ENCODE peak calls at places on chromosome 5, in five cellular contexts. One of them, this sample, is unnamed.

GRCh38 chr5:144468542-144468941 is 297.9 kb downstream of the KCTD16 start:
- DNase-seq in colonic mucosa: no peak
- DNase-seq in activated CD4-positive, alpha-beta T cell treated with anti-CD3 and anti-CD28 coated beads for 24 hours: no peak
- DNase-seq in HuH-7: no peak
- DNase-seq in GM12878: no peak
- DNase-seq in this sample: no peak

GRCh38 chr5:132283423-132284043 is 10.7 kb upstream of the SLC22A4 start:
- DNase-seq in colonic mucosa: no peak
- DNase-seq in activated CD4-positive, alpha-beta T cell treated with anti-CD3 and anti-CD28 coated beads for 24 hours: no peak
- DNase-seq in HuH-7: peak
- DNase-seq in GM12878: no peak
- DNase-seq in this sample: no peak

GRCh38 chr5:173245319-173246134 is 10.5 kb upstream of the NKX2-5 start:
- DNase-seq in colonic mucosa: no peak
- DNase-seq in activated CD4-positive, alpha-beta T cell treated with anti-CD3 and anti-CD28 coated beads for 24 hours: no peak
- DNase-seq in HuH-7: no peak
- DNase-seq in GM12878: no peak
- DNase-seq in this sample: no peak

GRCh38 chr5:122007445-122008010 is 45.8 kb downstream of the SRFBP1 start:
- DNase-seq in colonic mucosa: no peak
- DNase-seq in activated CD4-positive, alpha-beta T cell treated with anti-CD3 and anti-CD28 coated beads for 24 hours: no peak
- DNase-seq in HuH-7: no peak
- DNase-seq in GM12878: no peak
- DNase-seq in this sample: no peak

GRCh38 chr5:82183828-82184227 is 94.3 kb downstream of the RPS23 start:
- DNase-seq in colonic mucosa: no peak
- DNase-seq in activated CD4-positive, alpha-beta T cell treated with anti-CD3 and anti-CD28 coated beads for 24 hours: no peak
- DNase-seq in HuH-7: no peak
- DNase-seq in GM12878: peak
- DNase-seq in this sample: no peak

GRCh38 chr5:57841671-57842375 is 359.2 kb upstream of the ACTBL2 start:
- DNase-seq in colonic mucosa: no peak
- DNase-seq in activated CD4-positive, alpha-beta T cell treated with anti-CD3 and anti-CD28 coated beads for 24 hours: no peak
- DNase-seq in HuH-7: no peak
- DNase-seq in GM12878: no peak
- DNase-seq in this sample: peak

GRCh38 chr5:33612386-33612785 is 171.6 kb downstream of the TARS1 start:
- DNase-seq in colonic mucosa: no peak
- DNase-seq in activated CD4-positive, alpha-beta T cell treated with anti-CD3 and anti-CD28 coated beads for 24 hours: no peak
- DNase-seq in HuH-7: no peak
- DNase-seq in GM12878: no peak
- DNase-seq in this sample: no peak

GRCh38 chr5:19497229-19497815 is 490.7 kb downstream of the CDH18 start:
- DNase-seq in colonic mucosa: no peak
- DNase-seq in activated CD4-positive, alpha-beta T cell treated with anti-CD3 and anti-CD28 coated beads for 24 hours: no peak
- DNase-seq in HuH-7: no peak
- DNase-seq in GM12878: no peak
- DNase-seq in this sample: no peak

GRCh38 chr5:78778538-78778937 is 130.0 kb upstream of the LHFPL2 start:
- DNase-seq in colonic mucosa: no peak
- DNase-seq in activated CD4-positive, alpha-beta T cell treated with anti-CD3 and anti-CD28 coated beads for 24 hours: no peak
- DNase-seq in HuH-7: no peak
- DNase-seq in GM12878: no peak
- DNase-seq in this sample: no peak

GRCh38 chr5:132500244-132500930 is 9.8 kb upstream of the IRF1 start:
- DNase-seq in colonic mucosa: no peak
- DNase-seq in activated CD4-positive, alpha-beta T cell treated with anti-CD3 and anti-CD28 coated beads for 24 hours: no peak
- DNase-seq in HuH-7: no peak
- DNase-seq in GM12878: no peak
- DNase-seq in this sample: peak

GRCh38 chr5:6675784-6676499 is 37.3 kb upstream of the TENT4A start:
- DNase-seq in colonic mucosa: no peak
- DNase-seq in activated CD4-positive, alpha-beta T cell treated with anti-CD3 and anti-CD28 coated beads for 24 hours: no peak
- DNase-seq in HuH-7: no peak
- DNase-seq in GM12878: no peak
- DNase-seq in this sample: no peak

GRCh38 chr5:91224459-91224858 is 158.7 kb downstream of the ARRDC3 start:
- DNase-seq in colonic mucosa: no peak
- DNase-seq in activated CD4-positive, alpha-beta T cell treated with anti-CD3 and anti-CD28 coated beads for 24 hours: no peak
- DNase-seq in HuH-7: no peak
- DNase-seq in GM12878: no peak
- DNase-seq in this sample: no peak

GRCh38 chr5:61264273-61264661 is 67.8 kb upstream of the ZSWIM6 start:
- DNase-seq in colonic mucosa: no peak
- DNase-seq in activated CD4-positive, alpha-beta T cell treated with anti-CD3 and anti-CD28 coated beads for 24 hours: no peak
- DNase-seq in HuH-7: no peak
- DNase-seq in GM12878: no peak
- DNase-seq in this sample: no peak

GRCh38 chr5:124828731-124829130 is 82.3 kb upstream of the ZNF608 start:
- DNase-seq in colonic mucosa: no peak
- DNase-seq in activated CD4-positive, alpha-beta T cell treated with anti-CD3 and anti-CD28 coated beads for 24 hours: no peak
- DNase-seq in HuH-7: no peak
- DNase-seq in GM12878: no peak
- DNase-seq in this sample: no peak

GRCh38 chr5:125409101-125409495 is 662.7 kb upstream of the ZNF608 start:
- DNase-seq in colonic mucosa: no peak
- DNase-seq in activated CD4-positive, alpha-beta T cell treated with anti-CD3 and anti-CD28 coated beads for 24 hours: no peak
- DNase-seq in HuH-7: no peak
- DNase-seq in GM12878: no peak
- DNase-seq in this sample: no peak

GRCh38 chr5:50717615-50718014 is 51.2 kb downstream of the PARP8 start:
- DNase-seq in colonic mucosa: no peak
- DNase-seq in activated CD4-positive, alpha-beta T cell treated with anti-CD3 and anti-CD28 coated beads for 24 hours: no peak
- DNase-seq in HuH-7: peak
- DNase-seq in GM12878: no peak
- DNase-seq in this sample: no peak

GRCh38 chr5:73149540-73149939 is 23.5 kb upstream of the TMEM174 start:
- DNase-seq in colonic mucosa: no peak
- DNase-seq in activated CD4-positive, alpha-beta T cell treated with anti-CD3 and anti-CD28 coated beads for 24 hours: no peak
- DNase-seq in HuH-7: no peak
- DNase-seq in GM12878: no peak
- DNase-seq in this sample: no peak

GRCh38 chr5:14505310-14506140 is 76.1 kb upstream of the OTULINL start:
- DNase-seq in colonic mucosa: no peak
- DNase-seq in activated CD4-positive, alpha-beta T cell treated with anti-CD3 and anti-CD28 coated beads for 24 hours: no peak
- DNase-seq in HuH-7: no peak
- DNase-seq in GM12878: no peak
- DNase-seq in this sample: no peak

GRCh38 chr5:23084815-23085214 is 231.7 kb upstream of the CDH12 start:
- DNase-seq in colonic mucosa: no peak
- DNase-seq in activated CD4-positive, alpha-beta T cell treated with anti-CD3 and anti-CD28 coated beads for 24 hours: no peak
- DNase-seq in HuH-7: no peak
- DNase-seq in GM12878: no peak
- DNase-seq in this sample: no peak

GRCh38 chr5:159337291-159337974 is 7.1 kb upstream of the IL12B start:
- DNase-seq in colonic mucosa: no peak
- DNase-seq in activated CD4-positive, alpha-beta T cell treated with anti-CD3 and anti-CD28 coated beads for 24 hours: no peak
- DNase-seq in HuH-7: no peak
- DNase-seq in GM12878: no peak
- DNase-seq in this sample: no peak

This sample was measured in mucosa of gallbladder.